ENCODE peak calls at places on chromosomes 2 and 18, in five cellular contexts. One of them, this sample, is unnamed.

GRCh38 chr2:166373951-166374350 is 1.8 kb downstream of the SCN9A start:
- DNase-seq in ovary: no peak
- DNase-seq in IMR-90: peak; percentile 95
- DNase-seq in upper lobe of left lung: no peak
- DNase-seq in transverse colon: peak; percentile 9
- DNase-seq in this sample: peak; percentile 48

GRCh38 chr2:11033114-11033513 is 121.4 kb downstream of the KCNF1 start:
- DNase-seq in ovary: no peak
- DNase-seq in IMR-90: no peak
- DNase-seq in transverse colon: no peak
- DNase-seq in upper lobe of left lung: no peak
- DNase-seq in this sample: no peak

GRCh38 chr2:72128059-72128842 is 19.4 kb downstream of the CYP26B1 start:
- DNase-seq in upper lobe of left lung: no peak
- DNase-seq in ovary: no peak
- DNase-seq in IMR-90: no peak
- DNase-seq in transverse colon: no peak
- DNase-seq in this sample: no peak

GRCh38 chr2:104919127-104919526 is 65.2 kb downstream of the POU3F3 start:
- DNase-seq in ovary: no peak
- DNase-seq in upper lobe of left lung: no peak
- DNase-seq in transverse colon: peak; percentile 51
- DNase-seq in IMR-90: no peak
- DNase-seq in this sample: no peak

GRCh38 chr2:191976436-191976835 is 129.5 kb upstream of the CAVIN2 start:
- DNase-seq in ovary: no peak
- DNase-seq in transverse colon: no peak
- DNase-seq in upper lobe of left lung: no peak
- DNase-seq in IMR-90: peak; percentile 75
- DNase-seq in this sample: no peak

GRCh38 chr2:97858442-97858841 is 137.3 kb downstream of the TMEM131 start:
- DNase-seq in IMR-90: no peak
- DNase-seq in ovary: no peak
- DNase-seq in transverse colon: no peak
- DNase-seq in upper lobe of left lung: no peak
- DNase-seq in this sample: no peak

GRCh38 chr2:162677476-162677875 is 161.1 kb downstream of the KCNH7 start:
- DNase-seq in transverse colon: no peak
- DNase-seq in upper lobe of left lung: no peak
- DNase-seq in IMR-90: no peak
- DNase-seq in ovary: no peak
- DNase-seq in this sample: no peak

GRCh38 chr2:178514664-178515063 is 34.4 kb downstream of the PLEKHA3 start:
- DNase-seq in ovary: no peak
- DNase-seq in IMR-90: peak; percentile 80
- DNase-seq in transverse colon: no peak
- DNase-seq in upper lobe of left lung: no peak
- DNase-seq in this sample: no peak

GRCh38 chr2:209525834-209526281 is 102.0 kb downstream of the MAP2 start:
- DNase-seq in ovary: no peak
- DNase-seq in upper lobe of left lung: no peak
- DNase-seq in IMR-90: peak; percentile 94
- DNase-seq in transverse colon: no peak
- DNase-seq in this sample: no peak

GRCh38 chr2:191748050-191748449 is 70.1 kb downstream of the NABP1 start:
- DNase-seq in ovary: no peak
- DNase-seq in upper lobe of left lung: no peak
- DNase-seq in IMR-90: peak; percentile 39
- DNase-seq in transverse colon: no peak
- DNase-seq in this sample: no peak

GRCh38 chr2:128313076-128313836 is 5.4 kb downstream of the HS6ST1 start:
- DNase-seq in ovary: no peak
- DNase-seq in IMR-90: peak; percentile 63
- DNase-seq in transverse colon: no peak
- DNase-seq in upper lobe of left lung: no peak
- DNase-seq in this sample: no peak

GRCh38 chr2:222249444-222249843 is 49.4 kb downstream of the PAX3 start:
- DNase-seq in ovary: no peak
- DNase-seq in transverse colon: no peak
- DNase-seq in upper lobe of left lung: no peak
- DNase-seq in IMR-90: no peak
- DNase-seq in this sample: no peak

GRCh38 chr2:43387092-43388062 is 161.0 kb upstream of the ZFP36L2 start:
- DNase-seq in ovary: no peak
- DNase-seq in upper lobe of left lung: no peak
- DNase-seq in transverse colon: peak; percentile 15
- DNase-seq in IMR-90: peak; percentile 52
- DNase-seq in this sample: no peak

GRCh38 chr2:63712748-63713147 is 124.0 kb downstream of the MDH1 start:
- DNase-seq in IMR-90: peak; percentile 21
- DNase-seq in transverse colon: no peak
- DNase-seq in upper lobe of left lung: no peak
- DNase-seq in ovary: no peak
- DNase-seq in this sample: peak; percentile 15

GRCh38 chr2:132477962-132478361 is 61.4 kb downstream of the GPR39 start:
- DNase-seq in upper lobe of left lung: no peak
- DNase-seq in IMR-90: peak; percentile 6
- DNase-seq in transverse colon: no peak
- DNase-seq in ovary: no peak
- DNase-seq in this sample: no peak

GRCh38 chr2:149020432-149020851 is 18.1 kb upstream of the LYPD6B start:
- DNase-seq in upper lobe of left lung: no peak
- DNase-seq in IMR-90: no peak
- DNase-seq in transverse colon: peak; percentile 60
- DNase-seq in ovary: no peak
- DNase-seq in this sample: no peak

GRCh38 chr2:164840930-164841718 is 499 bp downstream of the COBLL1 start:
- DNase-seq in transverse colon: peak; percentile 81
- DNase-seq in ovary: peak; percentile 75
- DNase-seq in IMR-90: peak; percentile 32
- DNase-seq in upper lobe of left lung: peak; percentile 95
- DNase-seq in this sample: peak; percentile 94

GRCh38 chr2:216192931-216193330 is 83.8 kb downstream of the XRCC5 start:
- DNase-seq in IMR-90: no peak
- DNase-seq in transverse colon: no peak
- DNase-seq in upper lobe of left lung: no peak
- DNase-seq in ovary: no peak
- DNase-seq in this sample: peak; percentile 34
- TF ChIP-seq POLR2A in IMR-90: no peak
- TF ChIP-seq POLR2A in transverse colon: no peak
- TF ChIP-seq POLR2A in upper lobe of left lung: no peak
- TF ChIP-seq POLR2A in ovary: no peak
- TF ChIP-seq POLR2A in this sample: no peak

GRCh38 chr18:36127866-36128845 is 984 bp downstream of the SLC39A6 start:
- DNase-seq in IMR-90: peak; percentile 69
- DNase-seq in upper lobe of left lung: no peak
- DNase-seq in ovary: no peak
- DNase-seq in transverse colon: peak; percentile 15
- DNase-seq in this sample: peak; percentile 40

GRCh38 chr18:36128907-36129299 is 237 bp downstream of the SLC39A6 start:
- DNase-seq in upper lobe of left lung: no peak
- DNase-seq in IMR-90: no peak
- DNase-seq in ovary: no peak
- DNase-seq in transverse colon: no peak
- DNase-seq in this sample: no peak

GRCh38 chr18:36130883-36131653 is 1.4 kb downstream of the ELP2 start:
- DNase-seq in upper lobe of left lung: peak; percentile 79
- DNase-seq in ovary: no peak
- DNase-seq in IMR-90: no peak
- DNase-seq in transverse colon: no peak
- DNase-seq in this sample: peak; percentile 12

GRCh38 chr18:36130039-36130831 is 536 bp downstream of the ELP2 start:
- DNase-seq in IMR-90: peak; percentile 10
- DNase-seq in ovary: no peak
- DNase-seq in upper lobe of left lung: peak; percentile 81
- DNase-seq in transverse colon: no peak
- DNase-seq in this sample: peak; percentile 51

GRCh38 chr18:36129300-36130038 is at the start of the genes ELP2 and SLC39A6:
- DNase-seq in IMR-90: peak; percentile 93
- DNase-seq in transverse colon: peak; percentile 97
- DNase-seq in upper lobe of left lung: peak; percentile 99
- DNase-seq in ovary: peak; percentile 95
- DNase-seq in this sample: peak; percentile 99
- TF ChIP-seq POLR2A in IMR-90: peak; percentile 69
- TF ChIP-seq POLR2A in transverse colon: peak; percentile 74
- TF ChIP-seq POLR2A in upper lobe of left lung: no peak
- TF ChIP-seq POLR2A in ovary: peak; percentile 67
- TF ChIP-seq POLR2A in this sample: peak; percentile 81

DNA sequence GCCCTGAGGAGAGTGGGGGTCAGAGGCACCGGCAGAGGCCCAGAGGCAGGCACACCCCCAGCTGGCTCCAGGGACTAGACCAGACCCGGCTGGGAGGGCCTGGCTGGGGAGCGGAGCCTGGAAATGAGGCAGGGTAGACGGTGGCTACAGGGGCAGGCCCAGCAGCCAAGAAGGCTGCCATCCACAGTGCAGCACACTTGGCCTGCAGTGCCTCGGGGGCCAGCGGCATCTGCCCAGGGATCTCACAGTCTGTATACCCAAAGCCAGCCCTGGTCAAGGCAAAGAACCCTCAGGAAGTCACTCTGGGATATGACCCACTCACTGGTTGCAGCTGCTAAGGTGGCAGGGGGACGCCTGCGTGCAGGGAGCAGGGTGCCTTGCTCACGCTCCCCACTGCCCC is 17.8 kb downstream of the PER2 start:
- DNase-seq in upper lobe of left lung: no peak
- DNase-seq in ovary: no peak
- DNase-seq in transverse colon: no peak
- DNase-seq in IMR-90: no peak
- DNase-seq in this sample: no peak
- TF ChIP-seq POLR2A in upper lobe of left lung: no peak
- TF ChIP-seq POLR2A in ovary: no peak
- TF ChIP-seq POLR2A in transverse colon: no peak
- TF ChIP-seq POLR2A in IMR-90: no peak
- TF ChIP-seq POLR2A in this sample: no peak

DNA sequence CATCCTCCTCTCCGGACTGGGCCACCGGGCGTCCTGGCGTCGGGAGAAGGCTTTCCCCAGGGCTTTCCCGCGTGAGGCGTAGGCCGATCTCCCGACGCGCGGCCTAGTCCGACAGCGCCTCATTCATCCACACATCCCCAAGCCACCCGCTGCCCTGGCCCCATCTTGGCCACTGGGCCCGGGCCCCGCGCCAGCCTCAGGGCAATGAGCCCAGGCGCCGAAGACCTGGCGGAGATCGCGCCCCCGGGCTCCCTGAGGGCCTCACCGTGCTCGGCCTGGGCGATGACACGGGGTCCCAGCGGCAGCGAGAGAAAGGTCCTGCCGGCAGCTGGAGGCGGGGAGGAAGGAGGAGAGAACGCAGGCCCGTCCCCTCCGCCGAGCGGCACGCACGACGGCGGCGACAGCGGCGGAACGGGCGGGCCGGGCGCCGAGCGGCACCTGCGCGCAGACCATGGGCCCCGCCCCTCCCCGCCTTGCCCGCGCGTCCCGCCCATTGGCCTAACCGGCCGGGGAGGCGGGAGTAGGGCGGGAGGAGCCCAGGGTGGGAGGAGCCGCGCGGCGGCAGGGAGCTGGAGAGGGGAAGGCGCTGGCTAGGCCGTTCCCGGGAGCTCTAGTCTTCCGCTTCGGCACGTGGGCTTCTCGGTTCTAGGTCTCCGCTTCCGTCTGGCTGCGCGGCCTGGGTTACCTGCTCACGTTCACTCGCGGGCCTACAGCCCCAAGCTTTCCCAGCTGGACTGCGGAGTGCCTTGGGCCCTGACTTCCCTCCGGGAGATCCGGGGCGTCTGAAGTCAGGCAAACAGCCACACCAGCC is at the start of gene OLA1:
- DNase-seq in upper lobe of left lung: peak; percentile 99
- DNase-seq in IMR-90: peak; percentile 90
- DNase-seq in ovary: peak; percentile 91
- DNase-seq in transverse colon: peak; percentile 97
- DNase-seq in this sample: peak; percentile 95
- TF ChIP-seq POLR2A in upper lobe of left lung: peak; percentile 69
- TF ChIP-seq POLR2A in IMR-90: peak; percentile 39
- TF ChIP-seq POLR2A in ovary: peak; percentile 66
- TF ChIP-seq POLR2A in transverse colon: peak; percentile 73
- TF ChIP-seq POLR2A in this sample: peak; percentile 94

DNA sequence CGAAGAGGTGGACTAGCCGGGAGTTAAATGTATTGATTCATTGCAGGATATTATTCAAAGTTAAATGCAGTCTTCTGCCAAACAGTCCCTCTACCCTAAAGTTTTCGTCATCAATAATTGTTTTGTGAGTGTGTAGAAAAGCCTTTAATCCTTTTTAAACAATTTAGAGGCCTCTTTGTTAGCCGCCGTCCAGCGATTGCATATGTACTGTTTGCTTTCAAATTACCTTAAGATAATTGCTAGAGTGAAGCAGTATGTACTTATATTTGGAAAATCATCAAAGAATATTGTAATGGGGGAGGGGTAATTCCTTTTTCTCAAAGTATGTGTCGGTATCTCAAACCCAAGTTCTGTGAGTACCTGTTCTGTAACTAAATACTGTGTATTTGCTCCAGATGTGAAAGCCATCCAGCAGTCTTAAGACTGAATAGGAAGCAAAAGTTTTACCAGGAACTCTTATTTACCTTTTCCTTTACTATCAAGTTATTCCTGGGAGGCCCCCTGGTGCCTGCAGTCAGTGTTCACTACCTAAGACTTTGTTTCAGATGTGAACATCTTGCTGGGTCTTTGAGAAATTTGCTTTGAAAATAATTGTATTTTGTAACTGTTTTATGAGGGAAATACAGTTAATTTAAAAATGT is 1.5 kb downstream of the PPP1CB start:
- DNase-seq in IMR-90: peak; percentile 81
- DNase-seq in transverse colon: peak; percentile 82
- DNase-seq in upper lobe of left lung: no peak
- DNase-seq in ovary: peak; percentile 81
- DNase-seq in this sample: peak; percentile 55
- TF ChIP-seq POLR2A in IMR-90: no peak
- TF ChIP-seq POLR2A in transverse colon: peak; percentile 57
- TF ChIP-seq POLR2A in upper lobe of left lung: no peak
- TF ChIP-seq POLR2A in ovary: peak; percentile 24
- TF ChIP-seq POLR2A in this sample: no peak

GRCh38 chr2:74089816-74090745 is 57.6 kb downstream of the BOLA3 start:
- DNase-seq in IMR-90: no peak
- DNase-seq in ovary: no peak
- DNase-seq in upper lobe of left lung: no peak
- DNase-seq in transverse colon: no peak
- DNase-seq in this sample: no peak

GRCh38 chr2:74093426-74093825 is 54.3 kb downstream of the BOLA3 start:
- DNase-seq in IMR-90: no peak
- DNase-seq in upper lobe of left lung: peak; percentile 27
- DNase-seq in ovary: no peak
- DNase-seq in transverse colon: no peak
- DNase-seq in this sample: no peak

GRCh38 chr2:74093840-74094239 is 53.9 kb downstream of the BOLA3 start:
- DNase-seq in transverse colon: no peak
- DNase-seq in ovary: no peak
- DNase-seq in upper lobe of left lung: no peak
- DNase-seq in IMR-90: no peak
- DNase-seq in this sample: no peak

GRCh38 chr2:74092236-74092635 is 55.5 kb downstream of the BOLA3 start:
- DNase-seq in upper lobe of left lung: no peak
- DNase-seq in ovary: no peak
- DNase-seq in IMR-90: no peak
- DNase-seq in transverse colon: no peak
- DNase-seq in this sample: no peak

GRCh38 chr2:74091391-74091790 is 56.3 kb downstream of the BOLA3 start:
- DNase-seq in upper lobe of left lung: peak; percentile 41
- DNase-seq in transverse colon: no peak
- DNase-seq in IMR-90: no peak
- DNase-seq in ovary: no peak
- DNase-seq in this sample: no peak
- TF ChIP-seq POLR2A in upper lobe of left lung: no peak
- TF ChIP-seq POLR2A in transverse colon: no peak
- TF ChIP-seq POLR2A in IMR-90: no peak
- TF ChIP-seq POLR2A in ovary: no peak
- TF ChIP-seq POLR2A in this sample: no peak